ENCODE peak calls at places on chromosome 10, in nine cellular contexts. U is dorsolateral prefrontal cortex; I is CD4-positive, alpha-beta T cell; C is IMR-90; K is CD8-positive, alpha-beta T cell; Z is kidney epithelial cell; N is upper lobe of right lung; T is astrocyte; S is fibroblast of lung. G is an unnamed sample.

GRCh38 chr10:102654566-102654965 is 10.3 kb downstream of the TRIM8 start:
- DNase-seq in N (no peak), T (no peak), Z (no peak), U (no peak), S (no peak), C (no peak), I (no peak), K (no peak), G (no peak)

GRCh38 chr10:68151453-68151852 is 42.2 kb downstream of the MYPN start:
- DNase-seq in N (no peak), K (no peak), U (no peak), C (no peak), I (no peak), S (no peak), T (no peak), Z (no peak), G (no peak)

GRCh38 chr10:95880704-95881103 is 27.1 kb upstream of the CC2D2B start:
- DNase-seq in U (no peak), N (no peak), T (no peak), S (no peak), I (no peak), Z (no peak), K (no peak), C (no peak), G (no peak)

GRCh38 chr10:102967123-102967522 is 49.0 kb downstream of the CNNM2 start:
- DNase-seq in T (no peak), I (no peak), U (no peak), N (no peak), S (no peak), C (no peak), K (no peak), Z (no peak), G (no peak)

GRCh38 chr10:76311752-76312699 is 880.6 kb downstream of the LRMDA start:
- DNase-seq in U (no peak), N (peak), T (no peak), S (peak), I (no peak), C (no peak), K (no peak), Z (no peak), G (no peak)

GRCh38 chr10:93968452-93969044 is 25.2 kb upstream of the PLCE1 start:
- DNase-seq in I (no peak), T (no peak), C (no peak), K (no peak), U (no peak), Z (no peak), N (no peak), S (peak), G (no peak)

GRCh38 chr10:21180604-21181003 is 283.5 kb upstream of the NEBL start:
- DNase-seq in C (no peak), K (no peak), I (no peak), S (no peak), N (no peak), Z (no peak), U (no peak), T (no peak), G (no peak)

GRCh38 chr10:113436836-113437235 is 116.0 kb upstream of the HABP2 start:
- DNase-seq in K (no peak), S (no peak), U (no peak), C (no peak), N (no peak), Z (no peak), I (no peak), T (no peak), G (no peak)

GRCh38 chr10:3623746-3624145 is 161.3 kb downstream of the KLF6 start:
- DNase-seq in S (peak), U (no peak), T (peak), C (peak), Z (no peak), N (no peak), K (no peak), I (no peak), G (no peak)

GRCh38 chr10:70478191-70479160 is at the start of gene PALD1:
- DNase-seq in N (peak), K (no peak), I (no peak), S (peak), C (no peak), U (peak), T (peak), Z (no peak), G (peak)
- TF ChIP-seq CTCF in N (peak), K (no peak), I (no peak), S (peak), C (no peak), U (peak), T (no peak), Z (no peak), G (no peak)

DNA sequence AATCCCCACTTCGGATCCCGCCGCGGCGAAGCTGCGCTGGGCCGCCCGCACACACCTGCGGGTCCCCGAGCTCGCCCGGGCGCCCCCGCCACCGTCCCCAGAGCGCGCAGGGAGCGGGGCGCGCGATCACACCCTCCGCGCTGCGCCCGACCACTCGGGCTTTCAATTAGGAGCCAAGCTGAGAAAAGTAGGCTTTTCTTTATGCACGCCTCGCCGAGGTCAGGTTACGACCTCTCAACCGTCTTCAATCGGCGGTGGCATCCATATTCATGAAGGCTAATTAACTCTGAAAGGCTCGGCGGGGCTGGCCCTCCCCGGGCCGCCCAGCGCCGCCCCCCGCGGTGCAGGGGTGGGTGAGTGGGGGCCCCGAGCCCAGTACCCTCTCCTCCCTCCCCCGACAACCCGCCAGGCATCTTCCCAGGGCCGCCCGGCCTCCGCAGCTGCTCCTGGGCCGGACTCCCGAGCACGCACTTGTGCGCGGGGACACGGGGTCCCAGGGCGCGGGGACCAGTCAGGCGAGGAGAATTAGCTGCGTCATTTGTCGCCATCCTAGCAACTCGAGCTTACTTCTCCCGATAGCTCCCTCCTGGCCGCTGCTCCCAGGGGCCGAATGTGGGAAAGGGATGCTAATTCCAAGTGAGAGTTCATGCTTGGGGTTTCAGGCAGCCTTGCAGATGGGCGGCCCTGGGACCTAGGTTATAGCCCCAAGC is 155.5 kb upstream of the LYZL2 start:
- DNase-seq in C (peak), T (peak), Z (no peak), S (peak), I (peak), N (peak), U (peak), K (peak), G (peak)
- TF ChIP-seq CTCF in C (no peak), T (no peak), Z (no peak), S (no peak), I (no peak), N (no peak), U (no peak), K (no peak), G (no peak)

DNA sequence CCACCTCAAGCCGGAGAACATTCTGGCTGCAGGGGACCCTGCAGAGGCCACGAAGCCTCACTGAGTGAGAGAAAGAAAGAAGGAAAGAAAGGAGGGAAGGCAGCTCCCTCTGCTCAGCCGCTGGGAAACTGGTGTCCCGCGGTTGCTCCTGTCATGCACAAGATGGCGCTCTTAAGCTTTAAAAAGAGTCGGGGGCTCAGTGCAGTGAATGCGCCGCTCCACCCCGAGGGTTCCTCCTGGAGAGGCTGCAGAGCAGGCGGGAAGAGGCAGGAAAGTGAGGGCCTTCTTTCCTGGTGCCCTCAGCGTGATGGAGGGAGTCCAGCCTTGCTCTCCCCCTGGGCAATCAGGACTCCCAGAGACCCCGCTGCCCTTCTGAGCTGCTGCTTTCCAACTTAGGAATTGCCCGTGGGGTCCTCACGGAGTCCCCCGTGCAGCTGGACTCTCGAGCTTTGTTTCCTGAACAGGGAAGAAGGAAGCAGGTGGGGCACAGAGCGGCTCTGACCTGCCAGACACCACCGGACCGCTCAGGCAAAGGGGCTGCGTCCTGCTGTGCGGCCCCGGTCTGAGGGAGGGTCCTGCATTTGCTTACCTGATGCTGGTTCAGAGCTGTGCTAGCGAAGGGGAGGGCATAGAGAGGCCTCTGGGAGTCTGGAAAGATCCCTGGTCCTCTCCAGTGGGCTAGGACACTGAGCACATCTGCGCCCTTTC is 141.9 kb upstream of the MKI67 start:
- DNase-seq in U (peak), Z (no peak), T (no peak), C (no peak), N (no peak), S (peak), K (no peak), I (no peak), G (no peak)
- TF ChIP-seq CTCF in U (peak), Z (peak), T (peak), C (peak), N (peak), S (peak), K (no peak), I (no peak), G (no peak)

GRCh38 chr10:42827201-42827600 is 44.6 kb downstream of the BMS1 start:
- DNase-seq in N (no peak), I (no peak), U (no peak), Z (no peak), T (no peak), S (no peak), C (no peak), K (no peak), G (no peak)
- TF ChIP-seq CTCF in N (no peak), I (no peak), U (no peak), Z (peak), T (peak), S (peak), C (no peak), K (no peak), G (no peak)

DNA sequence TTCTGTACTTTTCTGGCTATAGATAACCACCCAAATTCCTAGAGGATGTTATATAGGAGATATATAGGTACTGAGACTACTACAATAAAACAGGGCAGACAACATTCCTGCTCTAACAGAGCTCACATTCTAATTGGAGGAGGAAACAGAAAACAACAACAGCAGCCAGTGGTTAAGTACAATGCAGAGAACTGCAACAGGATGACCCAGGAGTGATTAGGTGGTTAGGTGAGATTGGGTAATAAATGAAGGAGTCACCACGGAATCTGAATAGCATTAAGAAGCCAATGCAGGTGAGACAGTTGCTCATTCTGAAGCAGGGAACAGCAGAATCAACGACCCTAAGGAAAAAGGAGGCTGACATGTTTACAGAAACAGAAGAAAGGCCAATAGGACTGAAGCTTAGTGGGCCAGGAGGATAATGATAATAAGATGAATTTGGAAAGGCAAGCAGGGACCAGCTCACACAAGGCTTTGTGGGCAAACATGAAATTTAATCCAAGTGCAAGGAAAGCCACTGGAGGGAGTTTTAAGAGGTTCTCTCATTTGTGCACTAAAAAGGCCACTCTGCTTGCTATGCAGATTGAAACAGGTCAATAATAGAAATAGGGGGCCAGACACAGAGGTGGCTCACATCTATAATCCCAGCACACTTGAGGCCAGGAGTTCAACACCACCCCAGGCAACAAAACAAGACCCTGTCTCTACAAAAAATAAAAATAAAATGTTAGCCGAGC is 16.9 kb upstream of the REEP3 start:
- DNase-seq in C (no peak), U (no peak), K (no peak), S (no peak), N (no peak), T (no peak), Z (no peak), I (no peak), G (no peak)
- TF ChIP-seq CTCF in C (no peak), U (no peak), K (no peak), S (no peak), N (no peak), T (no peak), Z (no peak), I (no peak), G (no peak)

GRCh38 chr10:37552881-37553280 is 304.5 kb downstream of the ZNF248 start:
- DNase-seq in K (no peak), U (no peak), T (no peak), I (no peak), N (no peak), C (no peak), Z (no peak), S (no peak), G (no peak)
- TF ChIP-seq CTCF in K (no peak), U (no peak), T (no peak), I (no peak), N (no peak), C (no peak), Z (no peak), S (no peak), G (no peak)

DNA sequence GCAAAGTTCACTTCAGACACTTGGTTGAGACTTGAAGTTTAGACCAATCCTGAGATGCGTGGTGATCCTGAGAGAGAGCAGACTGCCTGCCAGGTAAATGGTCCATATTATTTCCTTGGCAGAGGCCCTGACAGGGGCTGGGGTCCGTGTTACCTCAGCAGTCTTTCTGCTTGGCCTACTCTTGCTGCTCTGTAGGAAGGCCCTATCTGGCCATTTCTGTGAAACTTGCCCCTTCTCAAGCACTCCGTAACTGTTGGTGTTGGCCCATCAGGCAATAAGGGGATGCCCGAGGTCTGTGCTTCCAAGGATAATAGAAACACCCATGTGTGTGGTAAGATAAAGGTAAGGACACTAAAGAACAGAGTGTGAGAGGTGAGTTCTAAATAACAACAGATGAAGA is 20.0 kb downstream of the LOXL4 start:
- DNase-seq in K (no peak), S (no peak), N (no peak), U (no peak), C (no peak), Z (no peak), T (no peak), I (no peak), G (no peak)
- TF ChIP-seq CTCF in K (no peak), S (no peak), N (no peak), U (no peak), C (no peak), Z (no peak), T (no peak), I (no peak), G (no peak)

DNA sequence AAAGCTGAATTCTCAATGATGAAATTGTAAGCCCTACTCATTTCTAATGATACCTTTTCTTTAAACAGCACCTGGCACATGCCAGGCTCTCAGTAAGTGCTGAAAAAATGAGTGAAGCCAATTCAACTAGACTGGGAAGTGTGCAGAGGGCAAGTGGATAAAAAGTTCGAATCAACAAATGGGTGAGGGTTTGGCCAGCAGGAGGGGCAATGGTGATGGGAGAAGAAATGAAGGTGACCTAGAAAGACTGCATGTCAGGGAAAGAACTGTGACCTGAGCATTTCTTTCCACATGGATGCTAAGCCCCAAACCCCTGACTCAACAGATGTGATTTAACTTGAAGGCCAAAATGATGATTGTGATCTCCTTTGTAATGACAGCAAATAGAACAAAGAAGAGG is 54.6 kb downstream of the DKK1 start:
- DNase-seq in U (no peak), I (no peak), S (no peak), Z (no peak), T (no peak), C (no peak), K (no peak), N (no peak), G (no peak)
- TF ChIP-seq CTCF in U (no peak), I (no peak), S (no peak), Z (peak), T (no peak), C (no peak), K (no peak), N (no peak), G (no peak)

DNA sequence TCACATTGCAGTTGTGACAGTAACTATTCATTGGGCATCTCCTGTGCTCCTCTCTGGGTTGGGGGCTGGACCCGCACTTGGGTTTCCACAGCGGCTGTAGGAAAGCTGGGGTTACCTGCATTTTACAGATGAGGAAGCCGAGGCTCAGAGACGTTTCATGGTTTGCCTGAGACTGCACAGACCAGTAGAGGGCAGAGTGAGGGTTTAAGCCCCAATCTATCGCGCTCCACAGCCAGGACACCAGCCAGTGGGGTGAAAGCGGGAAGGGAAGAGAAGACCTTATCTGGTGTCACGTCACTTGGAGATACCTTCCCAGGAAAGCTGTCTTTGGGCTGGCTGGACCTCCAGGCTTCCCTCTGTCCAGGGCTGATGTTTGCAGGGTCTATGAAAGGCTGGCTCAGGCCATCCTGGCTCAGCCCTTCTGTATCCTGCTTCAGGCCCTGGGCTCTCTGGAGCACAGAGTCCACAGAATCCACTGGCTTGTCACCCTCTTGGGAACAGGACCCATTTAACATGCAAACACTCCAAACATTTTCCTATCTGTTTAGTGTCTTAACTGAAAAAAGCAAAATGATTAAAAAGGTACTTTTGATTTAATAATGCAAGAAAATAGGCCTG is 167.7 kb downstream of the EMX2 start:
- DNase-seq in C (no peak), I (no peak), S (no peak), K (no peak), N (no peak), U (no peak), T (no peak), Z (no peak), G (no peak)
- TF ChIP-seq CTCF in C (no peak), I (no peak), S (no peak), K (no peak), N (no peak), U (no peak), T (no peak), Z (no peak), G (no peak)

DNA sequence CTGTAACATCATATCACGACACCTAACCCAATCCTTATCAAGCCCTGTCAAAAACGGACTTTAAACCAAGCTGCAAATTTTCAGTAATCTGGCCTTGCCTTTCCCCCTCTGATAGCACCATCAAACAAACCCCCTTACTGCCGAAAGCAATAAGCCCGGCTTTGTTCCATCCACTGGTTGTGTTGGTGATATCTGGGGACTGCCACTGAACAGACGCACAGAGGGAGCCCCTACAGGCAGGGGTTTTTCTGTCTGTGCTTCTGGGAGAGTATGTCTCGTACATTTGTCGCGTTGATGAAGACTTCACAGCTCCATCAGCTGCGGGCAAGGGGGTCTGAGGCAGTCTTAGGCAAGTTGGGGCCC is 550 bp upstream of the PLAU start:
- DNase-seq in I (no peak), C (peak), T (no peak), S (no peak), N (no peak), U (no peak), Z (no peak), K (no peak), G (no peak)
- TF ChIP-seq CTCF in I (no peak), C (no peak), T (peak), S (no peak), N (no peak), U (no peak), Z (no peak), K (no peak), G (no peak)